ENCODE peak calls at places on chromosomes 5 and 9, in nine cellular contexts. F, K, C, W, D, I, H, B and Q are unnamed samples. For H3K4me1, the result is how much of the 10 kb centered on the place peaks cover.

GRCh38 chr5:34511915-34512314 is 144.2 kb upstream of the RAI14 start:
- DNase-seq in C (no peak), H (peak), B (peak), I (no peak), W (no peak), D (peak), K (no peak), F (no peak), Q (no peak)

GRCh38 chr9:131676431-131676972 is 63.4 kb downstream of the RAPGEF1 start:
- DNase-seq in W (no peak), K (no peak), C (no peak), B (no peak), D (no peak), I (peak), F (peak), H (no peak), Q (no peak)

GRCh38 chr5:59422026-59422941 is 471.2 kb downstream of the PDE4D start:
- DNase-seq in K (no peak), B (no peak), F (no peak), I (no peak), D (no peak), C (no peak), H (no peak), W (no peak), Q (no peak)

GRCh38 chr5:161851691-161852299 is 3.9 kb downstream of the GABRA1 start:
- DNase-seq in K (no peak), W (peak), H (no peak), C (no peak), B (no peak), D (no peak), F (no peak), I (no peak), Q (no peak)

GRCh38 chr5:108749130-108749861 is 1.6 kb downstream of the FER start:
- DNase-seq in I (no peak), H (no peak), K (peak), W (peak), D (peak), F (peak), C (no peak), B (no peak), Q (no peak)

GRCh38 chr5:65663804-65664521 is 39.1 kb downstream of the SHLD3 start:
- DNase-seq in D (no peak), H (no peak), I (no peak), K (no peak), B (no peak), F (no peak), W (peak), C (peak), Q (no peak)

GRCh38 chr5:141877478-141878185 is 578 bp downstream of the PCDH1 start:
- DNase-seq in W (peak), D (peak), B (peak), I (no peak), C (no peak), H (peak), K (no peak), F (peak), Q (no peak)

GRCh38 chr5:169289520-169289919 is 11.4 kb downstream of the SLIT3 start:
- DNase-seq in H (no peak), K (no peak), B (no peak), D (no peak), W (no peak), I (no peak), C (no peak), F (no peak), Q (no peak)

GRCh38 chr5:68534131-68534940 is 318.8 kb downstream of the PIK3R1 start:
- DNase-seq in D (peak), H (peak), C (peak), W (no peak), I (no peak), K (no peak), F (no peak), B (peak), Q (no peak)

GRCh38 chr5:138824516-138824915 is 50.6 kb downstream of the LRRTM2 start:
- DNase-seq in W (no peak), H (no peak), B (peak), D (no peak), K (no peak), F (no peak), I (no peak), C (no peak), Q (no peak)

GRCh38 chr9:120580591-120580896 is 577 bp upstream of the CDK5RAP2 start:
- DNase-seq in D (no peak), W (no peak), F (no peak), H (no peak), K (no peak), C (no peak), I (no peak), B (no peak), Q (no peak)

GRCh38 chr9:89701221-89701798 is 96.5 kb downstream of the GADD45G start:
- DNase-seq in H (no peak), F (peak), D (no peak), I (peak), C (no peak), W (no peak), B (no peak), K (no peak), Q (no peak)

GRCh38 chr9:107644774-107645463 is 155.3 kb upstream of the KLF4 start:
- DNase-seq in W (no peak), H (peak), C (no peak), I (no peak), K (no peak), F (no peak), B (peak), D (no peak), Q (peak)

GRCh38 chr5:120644516-120644915 is 180.4 kb downstream of the PRR16 start:
- DNase-seq in C (no peak), D (no peak), B (no peak), W (no peak), F (no peak), K (no peak), H (no peak), I (no peak), Q (no peak)

GRCh38 chr5:369151-369939 is 47.8 kb downstream of the AHRR start:
- DNase-seq in B (no peak), C (no peak), H (peak), W (no peak), D (peak), K (no peak), I (no peak), F (no peak), Q (no peak)

GRCh38 chr5:3526551-3527185 is 69.0 kb upstream of the IRX1 start:
- DNase-seq in D (no peak), B (no peak), W (no peak), C (no peak), F (no peak), H (no peak), K (no peak), I (no peak), Q (no peak)

GRCh38 chr9:107566596-107566995 is 77.0 kb upstream of the KLF4 start:
- DNase-seq in D (no peak), I (no peak), B (no peak), H (peak), C (no peak), F (no peak), W (no peak), K (no peak), Q (no peak)

GRCh38 chr9:5569357-5569756 is 59.0 kb downstream of the PDCD1LG2 start:
- DNase-seq in K (no peak), I (no peak), D (no peak), H (no peak), C (no peak), F (no peak), B (no peak), W (no peak), Q (no peak)

GRCh38 chr9:94083384-94083783 is 880 bp upstream of the PTPDC1 start:
- DNase-seq in C (no peak), D (no peak), H (no peak), K (no peak), W (no peak), B (no peak), F (no peak), I (no peak), Q (no peak)
- H3K27ac ChIP-seq in C (no peak), D (no peak), H (no peak), K (no peak), W (no peak), B (no peak), F (no peak), I (no peak), Q (no peak)

GRCh38 chr9:130028493-130029222 is 14.3 kb downstream of the FNBP1 start:
- DNase-seq in H (no peak), W (no peak), C (no peak), F (no peak), B (no peak), I (no peak), D (no peak), K (no peak), Q (no peak)

GRCh38 chr9:130029591-130029990 is 13.4 kb downstream of the FNBP1 start:
- DNase-seq in F (no peak), I (no peak), W (no peak), K (no peak), B (no peak), D (no peak), H (no peak), C (no peak), Q (no peak)

GRCh38 chr9:130026583-130027427 is 16.2 kb downstream of the FNBP1 start:
- DNase-seq in C (no peak), B (no peak), K (no peak), D (no peak), W (no peak), I (no peak), H (no peak), F (no peak), Q (no peak)

GRCh38 chr9:130029223-130029583 is 13.8 kb downstream of the FNBP1 start:
- DNase-seq in I (no peak), F (no peak), C (no peak), K (no peak), B (no peak), H (no peak), W (no peak), D (no peak), Q (no peak)

GRCh38 chr9:130027533-130028370 is 15.2 kb downstream of the FNBP1 start:
- DNase-seq in K (no peak), F (no peak), B (no peak), H (no peak), I (no peak), W (no peak), D (no peak), C (no peak), Q (no peak)
- H3K4me3 ChIP-seq in K (no peak), F (no peak), B (no peak), H (no peak), I (no peak), W (no peak), D (no peak), C (no peak), Q (no peak)

GRCh38 chr5:135398160-135398854 is 724 bp downstream of the MACROH2A1 start:
- DNase-seq in B (peak), I (peak), F (peak), W (peak), D (no peak), K (peak), H (no peak), C (peak), Q (no peak)
- H3K4me1 ChIP-seq in B (under half), I (under half), F (under half), W (under half), D (under half), K (under half), H (half or more), C (under half), Q (under half)

DNA sequence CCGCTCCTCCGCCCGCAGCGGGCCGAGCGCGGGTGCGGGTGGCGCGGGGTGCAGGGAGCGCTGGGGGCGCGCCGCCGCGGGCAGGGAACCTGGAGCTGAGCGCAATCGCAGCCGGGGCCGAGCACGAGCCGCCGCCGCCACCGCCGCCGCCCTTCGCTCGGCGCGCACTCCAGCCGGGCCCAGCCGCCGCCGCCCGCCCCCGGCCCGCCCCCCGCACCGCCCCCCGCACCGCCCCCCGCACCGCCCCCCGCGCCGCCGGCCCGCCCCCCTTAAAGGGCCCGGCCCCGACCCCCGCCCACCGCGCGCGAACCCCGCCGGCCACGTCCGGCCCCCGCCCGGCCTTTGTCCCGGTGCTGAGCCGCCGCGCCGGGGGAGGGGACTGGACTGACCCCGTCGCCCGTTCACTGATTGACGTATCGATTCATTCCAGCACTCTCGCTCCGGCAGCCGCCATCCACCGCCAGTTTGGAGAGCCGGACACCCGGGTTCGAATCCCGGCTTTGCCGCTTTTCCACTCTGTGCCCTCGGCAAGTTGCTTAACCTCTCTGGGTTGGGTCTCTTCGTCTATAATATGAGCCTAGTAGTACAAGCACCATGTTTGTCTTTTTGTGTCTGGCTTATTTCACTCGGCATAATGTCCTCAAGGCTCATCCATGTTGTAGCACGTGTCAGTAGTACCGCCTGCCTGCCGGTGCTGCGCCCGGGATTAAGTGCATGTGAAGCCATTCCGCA is at the start of gene SH3PXD2B:
- DNase-seq in D (peak), B (peak), C (peak), H (peak), I (peak), W (peak), K (peak), F (peak), Q (no peak)
- H3K27ac ChIP-seq in D (peak), B (peak), C (peak), H (peak), I (no peak), W (peak), K (peak), F (no peak), Q (peak)

DNA sequence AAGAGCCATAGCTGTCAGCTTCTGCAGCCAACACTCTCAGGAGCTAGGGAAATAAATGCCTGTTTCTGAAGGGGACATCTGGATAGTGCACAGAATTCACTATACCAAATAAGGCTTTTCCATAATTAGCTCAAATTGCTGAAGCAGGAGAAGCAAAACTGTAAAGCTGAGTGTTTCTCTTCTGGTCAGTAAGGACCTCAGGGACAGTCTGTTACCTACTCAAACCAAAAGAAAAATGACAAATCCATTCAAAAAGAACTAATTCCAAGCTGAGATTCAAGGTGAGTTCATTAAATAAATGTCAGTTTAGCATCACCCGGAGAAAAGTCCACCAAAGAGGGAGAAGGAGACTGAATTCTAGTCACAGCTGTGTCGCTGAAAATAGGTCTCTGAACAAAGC is 44.1 kb downstream of the LYRM7 start:
- DNase-seq in B (no peak), F (no peak), D (no peak), W (no peak), C (no peak), H (no peak), K (no peak), I (no peak), Q (no peak)
- H3K4me3 ChIP-seq in B (no peak), F (no peak), D (no peak), W (no peak), C (no peak), H (no peak), K (no peak), I (no peak), Q (no peak)

GRCh38 chr5:119382167-119382566 is 26.3 kb downstream of the TNFAIP8 start:
- DNase-seq in C (no peak), B (no peak), K (no peak), H (no peak), D (no peak), F (no peak), I (no peak), W (no peak), Q (no peak)
- H3K4me1 ChIP-seq in C (under half), B (under half), K (under half), H (half or more), D (under half), F (half or more), I (half or more), W (under half), Q (under half)

GRCh38 chr5:39189297-39189955 is 29.9 kb downstream of the FYB1 start:
- DNase-seq in D (no peak), I (no peak), K (no peak), B (no peak), W (no peak), H (no peak), F (no peak), C (no peak), Q (no peak)
- H3K27ac ChIP-seq in D (no peak), I (peak), K (no peak), B (no peak), W (peak), H (no peak), F (peak), C (no peak), Q (no peak)

GRCh38 chr9:37028425-37029031 is 5.5 kb downstream of the PAX5 start:
- DNase-seq in F (no peak), B (no peak), H (no peak), D (no peak), I (no peak), C (no peak), K (no peak), W (no peak), Q (no peak)
- H3K4me3 ChIP-seq in F (no peak), B (no peak), H (no peak), D (no peak), I (no peak), C (no peak), K (no peak), W (no peak), Q (no peak)